ENCODE peak calls at places on chromosomes 6 and 20, in four cellular contexts. Q, B, G and N are unnamed samples.

GRCh38 chr6:55953384-55953783 is 78.0 kb upstream of the BMP5 start:
- DNase-seq in G (peak; percentile 6), B (no peak), Q (no peak), N (no peak)

GRCh38 chr6:87907521-87907920 is 140.1 kb upstream of the SPACA1 start:
- DNase-seq in B (no peak), Q (no peak), G (no peak), N (peak; percentile 63)

GRCh38 chr6:134729590-134729989 is 220.3 kb downstream of the ALDH8A1 start:
- DNase-seq in G (no peak), B (no peak), Q (no peak), N (no peak)

GRCh38 chr6:49606696-49607390 is 29.8 kb downstream of the RHAG start:
- DNase-seq in G (peak; percentile 91), B (no peak), Q (peak; percentile 86), N (peak; percentile 11)

GRCh38 chr6:30060634-30060981 is 457 bp upstream of the POLR1H start:
- DNase-seq in Q (peak; percentile 58), G (no peak), B (no peak), N (no peak)

GRCh38 chr6:31586596-31586995 is 519 bp downstream of the LST1 start:
- DNase-seq in B (no peak), Q (no peak), G (no peak), N (no peak)

GRCh38 chr20:12012241-12013222 is 94.8 kb downstream of the BTBD3 start:
- DNase-seq in G (peak; percentile 67), Q (peak; percentile 44), B (peak; percentile 78), N (peak; percentile 12)

GRCh38 chr6:133447924-133448323 is 206.8 kb downstream of the EYA4 start:
- DNase-seq in G (no peak), Q (no peak), B (no peak), N (no peak)

GRCh38 chr6:165573671-165574070 is 89.4 kb downstream of the PDE10A start:
- DNase-seq in B (no peak), Q (no peak), G (no peak), N (no peak)

GRCh38 chr6:1436334-1437306 is 47.2 kb downstream of the FOXF2 start:
- DNase-seq in B (peak; percentile 85), Q (peak; percentile 73), G (peak; percentile 67), N (peak; percentile 30)

GRCh38 chr6:154297711-154298110 is 58.9 kb downstream of the IPCEF1 start:
- DNase-seq in B (no peak), G (no peak), Q (no peak), N (no peak)

GRCh38 chr6:52942221-52942620 is 32.7 kb upstream of the GSTA3 start:
- DNase-seq in G (no peak), Q (no peak), B (no peak), N (no peak)

GRCh38 chr6:106339334-106340029 is 13.9 kb upstream of the ATG5 start:
- DNase-seq in B (peak; percentile 72), Q (peak; percentile 75), G (peak; percentile 46), N (no peak)

GRCh38 chr20:2657241-2657640 is 4.8 kb downstream of the NOP56 start:
- DNase-seq in B (no peak), Q (no peak), G (no peak), N (no peak)

GRCh38 chr20:8082025-8082424 is 50.0 kb upstream of the PLCB1 start:
- DNase-seq in G (peak; percentile 15), Q (peak; percentile 1), B (no peak), N (no peak)

GRCh38 chr6:3769610-3770009 is 18.1 kb upstream of the PXDC1 start:
- DNase-seq in B (no peak), G (no peak), Q (no peak), N (no peak)

GRCh38 chr20:63223121-63223825 is 7.3 kb upstream of the YTHDF1 start:
- DNase-seq in Q (peak; percentile 70), B (peak; percentile 86), G (peak; percentile 73), N (no peak)

GRCh38 chr6:45657243-45657642 is 279.5 kb upstream of the SUPT3H start:
- DNase-seq in B (no peak), Q (no peak), G (no peak), N (no peak)

GRCh38 chr6:158793432-158793831 is 25.7 kb downstream of the EZR start:
- DNase-seq in Q (peak; percentile 77), B (no peak), G (peak; percentile 66), N (no peak)

GRCh38 chr6:38640216-38640909 is 634 bp upstream of the BTBD9 start:
- DNase-seq in G (no peak), B (no peak), Q (no peak), N (peak; percentile 19)

GRCh38 chr20:38158701-38159325 is 6.3 kb downstream of the TGM2 start:
- DNase-seq in B (no peak), G (no peak), Q (peak; percentile 94), N (no peak)

GRCh38 chr20:19589731-19590362 is 168.2 kb upstream of the RIN2 start:
- DNase-seq in B (no peak), G (no peak), Q (no peak), N (no peak)

GRCh38 chr20:18721716-18722115 is 91.9 kb upstream of the SCP2D1 start:
- DNase-seq in G (no peak), B (no peak), Q (no peak), N (no peak)

GRCh38 chr6:42915737-42916136 is at the start of gene PTCRA:
- DNase-seq in Q (no peak), B (no peak), G (no peak), N (no peak)

GRCh38 chr6:123616942-123617341 is 19.8 kb downstream of the TRDN start:
- DNase-seq in B (no peak), G (no peak), Q (no peak), N (no peak)

GRCh38 chr20:32207626-32208498 is at the start of the genes PLAGL2 and POFUT1:
- DNase-seq in Q (peak; percentile 92), G (peak; percentile 82), B (peak; percentile 89), N (peak; percentile 37)

GRCh38 chr6:13926378-13926777 is 1.6 kb downstream of the RNF182 start:
- DNase-seq in G (no peak), B (no peak), Q (no peak), N (no peak)

GRCh38 chr20:63877755-63878470 is 12.8 kb downstream of the TPD52L2 start:
- DNase-seq in B (no peak), Q (no peak), G (no peak), N (no peak)

GRCh38 chr6:168158280-168158979 is 79.4 kb upstream of the FRMD1 start:
- DNase-seq in B (peak; percentile 44), G (no peak), Q (no peak), N (no peak)

GRCh38 chr20:6630494-6630893 is 137.0 kb upstream of the BMP2 start:
- DNase-seq in G (no peak), B (no peak), Q (no peak), N (no peak)

GRCh38 chr20:1810926-1811620 is 84.1 kb upstream of the SIRPA start:
- DNase-seq in G (peak; percentile 61), B (no peak), Q (no peak), N (no peak)

GRCh38 chr20:23773127-23773526 is 22.4 kb upstream of the CST1 start:
- DNase-seq in G (no peak), B (no peak), Q (no peak), N (no peak)

GRCh38 chr6:133774356-133774755 is 114.6 kb upstream of the TCF21 start:
- DNase-seq in G (no peak), Q (no peak), B (no peak), N (no peak)

GRCh38 chr6:25192562-25192961 is 86.6 kb upstream of the CARMIL1 start:
- DNase-seq in G (no peak), Q (no peak), B (no peak), N (no peak)

GRCh38 chr6:25197116-25197515 is 82.1 kb upstream of the CARMIL1 start:
- DNase-seq in Q (no peak), G (no peak), B (no peak), N (no peak)

GRCh38 chr6:25193147-25193864 is 85.9 kb upstream of the CARMIL1 start:
- DNase-seq in Q (no peak), G (no peak), B (no peak), N (no peak)

GRCh38 chr6:25199544-25199943 is 79.6 kb upstream of the CARMIL1 start:
- DNase-seq in Q (no peak), G (no peak), B (no peak), N (no peak)

GRCh38 chr6:25193865-25194679 is 85.1 kb upstream of the CARMIL1 start:
- DNase-seq in G (no peak), B (no peak), Q (no peak), N (no peak)
- H3K27ac ChIP-seq in G (no peak overlapping the region), B (no peak overlapping the region), Q (no peak overlapping the region), N (no peak overlapping the region)

GRCh38 chr6:109339906-109340678 is 42.2 kb downstream of the CD164 start:
- DNase-seq in Q (peak; percentile 80), G (no peak), B (no peak), N (no peak)

GRCh38 chr6:109340811-109341210 is 41.5 kb downstream of the CD164 start:
- DNase-seq in G (no peak), Q (no peak), B (no peak), N (no peak)

GRCh38 chr6:109332748-109333147 is 49.5 kb downstream of the CD164 start:
- DNase-seq in B (no peak), Q (peak; percentile 32), G (peak; percentile 43), N (no peak)

DNA sequence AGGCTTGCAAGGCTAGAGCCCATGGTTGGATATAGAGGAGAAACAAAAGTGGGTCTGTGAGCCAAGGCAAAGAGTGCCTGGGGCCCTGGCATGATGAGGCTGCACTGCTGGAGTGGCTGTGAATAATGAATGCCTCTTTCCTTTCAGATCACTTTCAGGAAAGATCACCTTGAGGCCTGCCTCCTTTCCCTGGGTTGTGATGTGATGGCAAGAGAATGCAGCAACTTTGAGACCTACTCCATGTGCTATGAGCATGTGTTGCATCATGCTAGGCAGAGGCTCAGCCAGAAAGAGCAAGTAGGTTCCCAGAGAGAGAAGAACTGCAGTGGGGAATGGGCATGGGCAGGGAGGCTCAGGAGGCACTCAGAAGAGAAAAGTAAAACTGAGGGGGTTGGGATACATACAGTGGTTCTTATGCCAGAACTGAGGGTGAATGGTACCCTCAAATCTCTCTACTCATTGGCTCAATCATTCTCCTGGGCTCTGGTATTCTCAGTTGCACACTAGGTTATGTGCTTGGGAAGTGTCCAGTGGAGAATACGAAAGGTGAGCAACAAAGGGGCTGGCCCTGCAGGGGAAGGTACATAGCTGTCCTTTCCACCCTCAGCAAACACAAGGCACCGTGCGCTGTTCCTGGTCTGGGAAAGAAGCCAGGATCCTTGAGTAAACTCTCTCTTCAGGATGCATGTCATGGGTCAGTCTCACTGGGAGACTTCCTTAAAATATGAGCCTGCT is 45.9 kb downstream of the CD164 start:
- DNase-seq in B (no peak), Q (no peak), G (no peak), N (no peak)
- TF ChIP-seq CBX5 in B (no peak), Q (no peak), G (no peak), N (no peak)

GRCh38 chr6:28903686-28904085 is 20.1 kb downstream of the TRIM27 start:
- DNase-seq in B (no peak), Q (no peak), G (no peak), N (no peak)

GRCh38 chr6:28910901-28911680 is 12.7 kb downstream of the TRIM27 start:
- DNase-seq in G (no peak), B (no peak), Q (no peak), N (no peak)

GRCh38 chr6:28906674-28907073 is 17.1 kb downstream of the TRIM27 start:
- DNase-seq in B (no peak), G (no peak), Q (no peak), N (no peak)

GRCh38 chr6:28907394-28907793 is 16.4 kb downstream of the TRIM27 start:
- DNase-seq in B (no peak), G (no peak), Q (no peak), N (no peak)
- H3K27ac ChIP-seq in B (no peak overlapping the region), G (no peak overlapping the region), Q (no peak overlapping the region), N (no peak overlapping the region)

GRCh38 chr6:129894904-129895303 is 33.8 kb upstream of the TMEM244 start:
- DNase-seq in B (no peak), Q (no peak), G (no peak), N (no peak)
- TF ChIP-seq CBX5 in B (no peak), Q (no peak), G (no peak), N (no peak)